ENCODE peak calls at places on chromosomes 3 and 15, in ten cellular contexts. E is tibial nerve, R is mesendoderm, K is sigmoid colon, H is Panc1, M is upper lobe of right lung, V is endodermal cell, C is adrenal gland, U is mammary epithelial cell, G is left ventricle myocardium inferior. N is an unnamed sample.

GRCh38 chr15:92979011-92979701 is 79.0 kb downstream of the CHD2 start:
- DNase-seq in E (no peak), R (no peak), K (peak; percentile 68), H (peak; percentile 15), M (no peak), V (no peak), C (peak; percentile 43), U (no peak), G (no peak), N (no peak)

GRCh38 chr15:99435138-99435695 is 130.6 kb upstream of the MEF2A start:
- DNase-seq in E (peak; percentile 7), R (no peak), K (peak; percentile 48), H (no peak), M (peak; percentile 71), V (peak; percentile 51), C (peak; percentile 5), U (peak; percentile 65), G (no peak), N (peak; percentile 29)

GRCh38 chr3:32495085-32495484 is 7.6 kb downstream of the CMTM6 start:
- DNase-seq in E (no peak), R (peak; percentile 37), K (no peak), H (no peak), M (no peak), V (no peak), C (no peak), U (no peak), G (no peak), N (no peak)

GRCh38 chr3:163914567-163914966 is 1163.7 kb downstream of the SI start:
- DNase-seq in E (no peak), R (peak; percentile 62), K (no peak), H (no peak), M (no peak), V (no peak), C (no peak), U (no peak), G (no peak), N (no peak)

GRCh38 chr15:96276438-96277210 is 53.9 kb upstream of the NR2F2 start:
- DNase-seq in E (no peak), R (no peak), K (no peak), H (no peak), M (no peak), V (no peak), C (no peak), U (no peak), G (no peak), N (no peak)

GRCh38 chr3:11604139-11604895 is 39.4 kb downstream of the VGLL4 start:
- DNase-seq in E (no peak), R (no peak), K (no peak), H (peak; percentile 65), M (no peak), V (no peak), C (no peak), U (no peak), G (no peak), N (peak; percentile 18)

GRCh38 chr3:179181021-179181472 is 32.9 kb downstream of the PIK3CA start:
- DNase-seq in E (no peak), R (no peak), K (no peak), H (no peak), M (no peak), V (no peak), C (no peak), U (peak; percentile 65), G (no peak), N (no peak)

GRCh38 chr15:90679959-90680358 is 37.2 kb upstream of the BLM start:
- DNase-seq in E (peak; percentile 45), R (no peak), K (peak; percentile 71), H (no peak), M (no peak), V (no peak), C (no peak), U (no peak), G (no peak), N (no peak)

GRCh38 chr3:41502461-41502860 is 303.2 kb downstream of the CTNNB1 start:
- DNase-seq in E (no peak), R (no peak), K (no peak), H (no peak), M (no peak), V (no peak), C (no peak), U (no peak), G (no peak), N (no peak)

GRCh38 chr3:61182648-61183047 is 68.6 kb downstream of the FHIT start:
- DNase-seq in E (no peak), R (no peak), K (no peak), H (no peak), M (no peak), V (no peak), C (no peak), U (no peak), G (no peak), N (no peak)

GRCh38 chr15:101532865-101533264 is 43.4 kb upstream of the PCSK6 start:
- DNase-seq in E (no peak), R (no peak), K (peak; percentile 40), H (no peak), M (no peak), V (no peak), C (no peak), U (no peak), G (no peak), N (no peak)

GRCh38 chr3:52218953-52219650 is 6.3 kb downstream of the TLR9 start:
- DNase-seq in E (no peak), R (peak; percentile 50), K (no peak), H (no peak), M (peak; percentile 79), V (peak; percentile 41), C (no peak), U (no peak), G (no peak), N (no peak)

GRCh38 chr15:56150204-56150603 is 93.5 kb downstream of the RFX7 start:
- DNase-seq in E (no peak), R (no peak), K (no peak), H (no peak), M (no peak), V (no peak), C (no peak), U (no peak), G (no peak), N (no peak)

GRCh38 chr3:13096356-13096755 is 23.1 kb upstream of the IQSEC1 start:
- DNase-seq in E (no peak), R (no peak), K (no peak), H (no peak), M (no peak), V (no peak), C (no peak), U (no peak), G (no peak), N (no peak)

GRCh38 chr3:13098192-13098591 is 25.0 kb upstream of the IQSEC1 start:
- DNase-seq in E (no peak), R (no peak), K (no peak), H (no peak), M (no peak), V (no peak), C (no peak), U (no peak), G (no peak), N (no peak)

GRCh38 chr3:13102386-13103345 is 29.4 kb upstream of the IQSEC1 start:
- DNase-seq in E (no peak), R (no peak), K (no peak), H (no peak), M (no peak), V (no peak), C (no peak), U (no peak), G (no peak), N (no peak)

GRCh38 chr3:13098605-13099004 is 25.4 kb upstream of the IQSEC1 start:
- DNase-seq in E (no peak), R (no peak), K (no peak), H (no peak), M (no peak), V (no peak), C (no peak), U (no peak), G (no peak), N (no peak)

GRCh38 chr3:13099707-13100106 is 26.5 kb upstream of the IQSEC1 start:
- DNase-seq in E (no peak), R (no peak), K (no peak), H (no peak), M (no peak), V (no peak), C (no peak), U (no peak), G (no peak), N (no peak)
- H3K27me3 ChIP-seq in E (no peaks in the 10 kb centered on the region), R (no peaks in the 10 kb centered on the region), K (no peaks in the 10 kb centered on the region), H (no peaks in the 10 kb centered on the region), M (no peaks in the 10 kb centered on the region), V (no peaks in the 10 kb centered on the region), C (no peaks in the 10 kb centered on the region), U (no peaks in the 10 kb centered on the region), G (no peaks in the 10 kb centered on the region), N (no peaks in the 10 kb centered on the region)

DNA sequence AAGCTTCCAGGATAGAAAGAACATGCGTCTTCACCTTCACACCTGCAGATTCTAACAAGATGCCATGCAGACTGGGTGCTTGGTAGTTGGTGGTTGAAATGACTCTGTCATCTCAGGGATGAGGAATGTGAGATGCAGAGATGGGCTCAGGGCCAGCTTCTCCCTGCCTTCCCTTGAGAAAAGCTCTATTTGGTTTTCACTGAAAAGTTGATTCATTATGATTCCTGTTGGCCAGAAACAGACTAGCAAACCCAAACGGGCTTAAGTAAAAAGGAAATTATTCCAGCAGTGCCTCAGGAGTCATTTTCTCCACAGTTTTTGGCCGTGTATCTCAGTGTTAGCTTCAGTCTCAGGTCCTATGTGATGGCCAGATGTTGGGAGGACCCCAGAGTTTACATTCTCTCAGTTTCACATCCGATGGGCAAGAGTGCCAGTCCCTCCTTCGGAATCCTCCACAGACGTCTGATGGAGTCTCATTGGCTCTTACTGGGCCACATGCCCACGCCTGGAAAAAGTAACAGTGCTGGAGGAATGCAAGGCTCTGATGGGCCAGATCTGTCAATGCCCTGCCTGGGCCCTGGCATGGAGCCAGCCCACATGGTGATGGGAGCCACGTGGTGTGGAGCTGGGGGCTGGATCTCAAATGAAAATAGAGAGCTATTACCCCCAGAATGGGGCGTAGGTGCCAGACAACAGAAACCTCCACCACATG is 22.3 kb upstream of the SACM1L start:
- DNase-seq in E (no peak), R (no peak), K (no peak), H (no peak), M (no peak), V (no peak), C (peak; percentile 47), U (peak; percentile 75), G (peak; percentile 60), N (no peak)
- H3K4me1 ChIP-seq in E (peaks cover 41% of the 10 kb centered on the region), R (no peaks in the 10 kb centered on the region), K (peaks cover 47% of the 10 kb centered on the region), H (peaks cover 7% of the 10 kb centered on the region), M (peaks cover 60% of the 10 kb centered on the region), V (peaks cover 14% of the 10 kb centered on the region), C (peaks cover 35% of the 10 kb centered on the region), U (peaks cover 37% of the 10 kb centered on the region), G (peaks cover 80% of the 10 kb centered on the region), N (peaks cover 30% of the 10 kb centered on the region)

DNA sequence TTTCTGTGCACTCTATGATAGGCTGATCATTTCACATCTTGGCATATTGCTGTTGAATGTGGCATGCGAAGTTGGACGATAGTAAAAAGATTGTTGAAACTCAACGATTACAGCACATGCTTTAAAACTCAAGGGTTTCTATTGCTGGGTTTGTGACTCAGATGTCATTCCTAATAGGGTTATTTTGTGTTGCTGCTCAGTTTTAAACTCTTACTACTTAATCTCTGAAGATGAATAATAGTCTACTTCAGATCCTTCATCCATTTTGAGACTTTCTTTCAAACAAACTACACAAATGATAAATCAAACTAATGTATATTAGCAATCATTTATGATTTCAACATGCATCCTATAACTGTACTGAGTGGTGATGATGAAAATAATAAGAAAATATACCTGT is 71.3 kb upstream of the MBNL1 start:
- DNase-seq in E (no peak), R (no peak), K (no peak), H (no peak), M (no peak), V (no peak), C (no peak), U (no peak), G (no peak), N (no peak)
- H3K27ac ChIP-seq in E (no peak overlapping the region), R (no peak overlapping the region), K (peak overlapping the region; percentile 81), H (no peak overlapping the region), M (peak overlapping the region; percentile 82), V (no peak overlapping the region), C (peak overlapping the region; percentile 9), U (no peak overlapping the region), G (peak overlapping the region; percentile 68), N (no peak overlapping the region)

GRCh38 chr3:14863324-14864100 is 44.8 kb downstream of the FGD5 start:
- DNase-seq in E (no peak), R (peak; percentile 46), K (no peak), H (no peak), M (no peak), V (peak; percentile 72), C (no peak), U (no peak), G (no peak), N (no peak)
- H3K27me3 ChIP-seq in E (no peaks in the 10 kb centered on the region), R (no peaks in the 10 kb centered on the region), K (no peaks in the 10 kb centered on the region), H (no peaks in the 10 kb centered on the region), M (no peaks in the 10 kb centered on the region), V (no peaks in the 10 kb centered on the region), C (no peaks in the 10 kb centered on the region), U (peaks cover 12% of the 10 kb centered on the region), G (peaks cover 21% of the 10 kb centered on the region), N (no peaks in the 10 kb centered on the region)